ENCODE peak calls at places on chromosome 13, in six cellular contexts. One of them, this sample, is unnamed. For H3K4me1, the result is how much of the 10 kb centered on the place peaks cover.

GRCh38 chr13:71677114-71677513 is 189.9 kb downstream of the DACH1 start:
- DNase-seq in colonic mucosa: no peak
- DNase-seq in Peyer's patch: no peak
- DNase-seq in GM12878: no peak
- DNase-seq in CD4-positive, alpha-beta memory T cell: no peak
- DNase-seq in CD8-positive, alpha-beta T cell: no peak
- DNase-seq in this sample: no peak

GRCh38 chr13:48000559-48001126 is 430 bp downstream of the SUCLA2 start:
- DNase-seq in colonic mucosa: peak
- DNase-seq in Peyer's patch: peak
- DNase-seq in GM12878: no peak
- DNase-seq in CD4-positive, alpha-beta memory T cell: peak
- DNase-seq in CD8-positive, alpha-beta T cell: no peak
- DNase-seq in this sample: no peak

GRCh38 chr13:114145256-114145655 is 12.8 kb upstream of the RASA3 start:
- DNase-seq in colonic mucosa: no peak
- DNase-seq in Peyer's patch: peak
- DNase-seq in GM12878: no peak
- DNase-seq in CD4-positive, alpha-beta memory T cell: no peak
- DNase-seq in CD8-positive, alpha-beta T cell: no peak
- DNase-seq in this sample: no peak

GRCh38 chr13:102774210-102774560 is 599 bp upstream of the TEX30 start:
- DNase-seq in colonic mucosa: no peak
- DNase-seq in Peyer's patch: no peak
- DNase-seq in GM12878: no peak
- DNase-seq in CD4-positive, alpha-beta memory T cell: no peak
- DNase-seq in CD8-positive, alpha-beta T cell: no peak
- DNase-seq in this sample: no peak

GRCh38 chr13:96252903-96253302 is 163.0 kb downstream of the HS6ST3 start:
- DNase-seq in colonic mucosa: no peak
- DNase-seq in Peyer's patch: no peak
- DNase-seq in GM12878: no peak
- DNase-seq in CD4-positive, alpha-beta memory T cell: no peak
- DNase-seq in CD8-positive, alpha-beta T cell: no peak
- DNase-seq in this sample: no peak

GRCh38 chr13:30154931-30155330 is 152.4 kb downstream of the KATNAL1 start:
- DNase-seq in colonic mucosa: no peak
- DNase-seq in Peyer's patch: no peak
- DNase-seq in GM12878: no peak
- DNase-seq in CD4-positive, alpha-beta memory T cell: no peak
- DNase-seq in CD8-positive, alpha-beta T cell: no peak
- DNase-seq in this sample: no peak

GRCh38 chr13:105937451-105937850 is 598.0 kb downstream of the EFNB2 start:
- DNase-seq in colonic mucosa: no peak
- DNase-seq in Peyer's patch: no peak
- DNase-seq in GM12878: no peak
- DNase-seq in CD4-positive, alpha-beta memory T cell: no peak
- DNase-seq in CD8-positive, alpha-beta T cell: no peak
- DNase-seq in this sample: no peak

GRCh38 chr13:81874681-81875661 is 1534.0 kb upstream of the SPRY2 start:
- DNase-seq in colonic mucosa: no peak
- DNase-seq in Peyer's patch: no peak
- DNase-seq in GM12878: no peak
- DNase-seq in CD4-positive, alpha-beta memory T cell: no peak
- DNase-seq in CD8-positive, alpha-beta T cell: no peak
- DNase-seq in this sample: peak

GRCh38 chr13:24107955-24108614 is 52.4 kb upstream of the SPATA13 start:
- DNase-seq in colonic mucosa: no peak
- DNase-seq in Peyer's patch: no peak
- DNase-seq in GM12878: no peak
- DNase-seq in CD4-positive, alpha-beta memory T cell: no peak
- DNase-seq in CD8-positive, alpha-beta T cell: no peak
- DNase-seq in this sample: no peak

GRCh38 chr13:114145722-114146121 is 13.3 kb upstream of the RASA3 start:
- DNase-seq in colonic mucosa: no peak
- DNase-seq in Peyer's patch: no peak
- DNase-seq in GM12878: no peak
- DNase-seq in CD4-positive, alpha-beta memory T cell: no peak
- DNase-seq in CD8-positive, alpha-beta T cell: no peak
- DNase-seq in this sample: no peak

GRCh38 chr13:113178896-113179167 is 20.4 kb downstream of the PROZ start:
- DNase-seq in colonic mucosa: no peak
- DNase-seq in Peyer's patch: no peak
- DNase-seq in GM12878: no peak
- DNase-seq in CD4-positive, alpha-beta memory T cell: no peak
- DNase-seq in CD8-positive, alpha-beta T cell: no peak
- DNase-seq in this sample: no peak

DNA sequence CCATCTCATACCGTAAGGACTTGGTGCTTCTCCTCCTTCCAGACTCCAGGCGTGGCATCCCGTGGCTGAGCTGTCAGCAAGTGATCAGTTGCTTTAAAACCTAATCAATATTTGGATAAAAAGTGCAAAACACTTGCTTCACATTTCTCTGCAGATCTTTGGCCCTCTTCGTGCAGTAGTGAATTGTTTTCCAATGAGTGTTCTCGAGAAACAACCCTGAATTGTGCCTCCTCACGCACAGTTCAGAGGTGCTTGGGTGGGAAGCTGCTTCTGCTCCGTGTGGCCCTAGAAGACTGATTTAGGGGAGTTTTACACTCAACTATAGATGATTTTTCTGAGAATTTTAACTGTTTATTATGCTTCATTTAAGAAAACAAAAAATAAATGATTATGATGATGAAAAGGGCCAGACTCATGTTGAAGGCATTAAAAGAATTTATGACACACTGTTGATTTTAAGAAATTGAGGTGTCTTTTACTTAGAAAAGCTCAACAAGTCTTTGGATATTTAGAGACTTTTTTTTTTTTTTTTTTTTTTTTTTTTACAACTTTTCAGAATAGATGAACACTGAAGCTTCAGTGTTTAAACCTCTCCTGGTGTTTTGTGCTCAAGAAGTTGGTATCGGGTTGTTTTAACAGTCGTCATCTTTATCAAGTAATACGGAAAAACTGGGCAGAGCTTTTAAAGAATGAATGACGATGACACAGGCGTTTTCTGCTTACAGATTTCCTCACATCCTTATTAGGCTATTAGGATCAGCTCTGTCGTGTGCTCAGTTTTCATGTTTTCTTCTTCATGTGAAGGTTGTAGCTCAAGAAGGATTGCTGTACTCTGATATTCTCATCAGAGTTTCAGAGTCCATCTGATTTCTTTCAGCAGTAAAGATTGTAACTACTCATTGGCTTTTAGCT is 39.5 kb upstream of the TEX29 start:
- DNase-seq in colonic mucosa: no peak
- DNase-seq in Peyer's patch: no peak
- DNase-seq in GM12878: no peak
- DNase-seq in CD4-positive, alpha-beta memory T cell: no peak
- DNase-seq in CD8-positive, alpha-beta T cell: no peak
- DNase-seq in this sample: peak
- H3K27ac ChIP-seq in colonic mucosa: no peak
- H3K27ac ChIP-seq in Peyer's patch: no peak
- H3K27ac ChIP-seq in GM12878: no peak
- H3K27ac ChIP-seq in CD4-positive, alpha-beta memory T cell: no peak
- H3K27ac ChIP-seq in CD8-positive, alpha-beta T cell: no peak
- H3K27ac ChIP-seq in this sample: peak

GRCh38 chr13:98474292-98474691 is 102.6 kb downstream of the STK24 start:
- DNase-seq in colonic mucosa: no peak
- DNase-seq in Peyer's patch: no peak
- DNase-seq in GM12878: no peak
- DNase-seq in CD4-positive, alpha-beta memory T cell: no peak
- DNase-seq in CD8-positive, alpha-beta T cell: no peak
- DNase-seq in this sample: no peak
- H3K4me1 ChIP-seq in colonic mucosa: under half
- H3K4me1 ChIP-seq in Peyer's patch: under half
- H3K4me1 ChIP-seq in GM12878: under half
- H3K4me1 ChIP-seq in CD4-positive, alpha-beta memory T cell: under half
- H3K4me1 ChIP-seq in CD8-positive, alpha-beta T cell: under half
- H3K4me1 ChIP-seq in this sample: under half

DNA sequence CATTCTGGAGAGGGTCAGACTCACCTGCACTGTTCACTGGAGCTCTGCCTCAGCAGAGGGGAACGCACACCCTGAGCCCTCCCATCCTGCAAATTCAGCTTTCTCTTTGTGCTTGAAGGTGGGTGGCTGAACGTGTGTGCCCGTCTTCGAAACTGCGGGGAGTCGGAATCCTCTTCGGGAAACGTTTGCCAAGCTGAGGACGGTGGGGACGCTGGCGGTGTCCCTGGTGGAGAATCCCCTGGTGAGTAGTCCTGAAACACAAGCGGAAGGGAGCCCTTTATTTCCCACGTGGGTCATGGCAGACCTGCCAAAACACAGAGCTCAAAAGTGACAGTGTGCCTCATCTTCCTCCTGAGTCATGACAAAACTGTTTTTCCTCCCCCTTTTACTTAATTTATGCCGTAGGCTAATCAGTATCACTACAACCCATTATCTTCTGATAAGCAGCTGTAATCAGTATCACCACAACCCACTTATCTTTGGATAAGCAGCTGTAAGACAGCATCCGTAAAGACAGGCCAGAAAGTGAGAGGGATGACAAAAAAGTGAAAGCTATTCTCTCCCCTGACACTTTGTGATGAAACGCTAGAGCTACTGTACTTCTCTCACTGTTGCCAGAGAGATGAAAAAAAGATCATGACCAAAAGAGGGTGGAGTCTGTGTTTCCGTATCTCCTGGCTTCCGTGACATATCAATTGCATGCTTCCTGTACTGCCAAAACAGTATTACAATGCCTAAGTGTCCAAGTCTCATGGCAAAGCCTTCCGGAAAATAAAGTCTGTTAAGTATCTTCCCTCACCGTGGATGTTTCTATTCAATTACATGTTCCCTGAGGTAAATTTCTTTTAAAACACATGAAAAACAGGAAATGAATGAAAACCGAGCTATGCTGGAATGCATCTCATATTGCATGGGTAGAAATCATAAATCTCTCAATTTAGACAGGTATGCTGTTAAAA is 155.5 kb downstream of the TBC1D4 start:
- DNase-seq in colonic mucosa: no peak
- DNase-seq in Peyer's patch: no peak
- DNase-seq in GM12878: no peak
- DNase-seq in CD4-positive, alpha-beta memory T cell: peak
- DNase-seq in CD8-positive, alpha-beta T cell: peak
- DNase-seq in this sample: peak
- H3K27ac ChIP-seq in colonic mucosa: no peak
- H3K27ac ChIP-seq in Peyer's patch: peak
- H3K27ac ChIP-seq in GM12878: peak
- H3K27ac ChIP-seq in CD4-positive, alpha-beta memory T cell: peak
- H3K27ac ChIP-seq in CD8-positive, alpha-beta T cell: peak
- H3K27ac ChIP-seq in this sample: no peak

GRCh38 chr13:97256343-97256783 is 34.2 kb downstream of the MBNL2 start:
- DNase-seq in colonic mucosa: no peak
- DNase-seq in Peyer's patch: no peak
- DNase-seq in GM12878: no peak
- DNase-seq in CD4-positive, alpha-beta memory T cell: no peak
- DNase-seq in CD8-positive, alpha-beta T cell: no peak
- DNase-seq in this sample: peak
- H3K4me1 ChIP-seq in colonic mucosa: under half
- H3K4me1 ChIP-seq in Peyer's patch: under half
- H3K4me1 ChIP-seq in GM12878: under half
- H3K4me1 ChIP-seq in CD4-positive, alpha-beta memory T cell: half or more
- H3K4me1 ChIP-seq in CD8-positive, alpha-beta T cell: under half
- H3K4me1 ChIP-seq in this sample: under half

GRCh38 chr13:31427151-31427867 is 227.5 kb downstream of the B3GLCT start:
- DNase-seq in colonic mucosa: no peak
- DNase-seq in Peyer's patch: no peak
- DNase-seq in GM12878: no peak
- DNase-seq in CD4-positive, alpha-beta memory T cell: no peak
- DNase-seq in CD8-positive, alpha-beta T cell: no peak
- DNase-seq in this sample: no peak
- H3K27ac ChIP-seq in colonic mucosa: no peak
- H3K27ac ChIP-seq in Peyer's patch: no peak
- H3K27ac ChIP-seq in GM12878: no peak
- H3K27ac ChIP-seq in CD4-positive, alpha-beta memory T cell: no peak
- H3K27ac ChIP-seq in CD8-positive, alpha-beta T cell: no peak
- H3K27ac ChIP-seq in this sample: no peak

DNA sequence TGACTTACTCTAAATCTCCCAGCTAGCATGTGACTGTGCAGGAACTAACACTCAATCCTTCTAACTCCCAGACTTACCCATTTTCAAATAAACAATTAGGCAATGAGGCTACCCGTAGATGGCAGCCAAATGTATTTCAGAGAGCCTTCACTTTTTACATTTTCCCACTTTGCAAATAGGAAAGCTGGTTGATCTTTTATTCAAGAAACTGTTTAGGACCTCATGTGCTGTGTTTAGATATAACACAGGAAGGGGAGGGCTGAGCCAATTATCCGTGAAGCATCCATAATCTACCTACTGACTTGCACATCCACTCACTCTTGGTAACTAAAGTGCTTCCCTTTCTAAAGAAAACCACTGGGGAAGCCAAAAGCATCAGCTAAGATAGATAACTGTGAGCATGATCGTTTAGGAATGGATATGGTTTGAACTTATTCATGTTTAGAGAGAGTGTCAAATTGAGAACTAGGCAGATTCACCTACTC is 33.4 kb downstream of the MBNL2 start:
- DNase-seq in colonic mucosa: no peak
- DNase-seq in Peyer's patch: no peak
- DNase-seq in GM12878: no peak
- DNase-seq in CD4-positive, alpha-beta memory T cell: no peak
- DNase-seq in CD8-positive, alpha-beta T cell: no peak
- DNase-seq in this sample: no peak
- H3K4me1 ChIP-seq in colonic mucosa: under half
- H3K4me1 ChIP-seq in Peyer's patch: under half
- H3K4me1 ChIP-seq in GM12878: under half
- H3K4me1 ChIP-seq in CD4-positive, alpha-beta memory T cell: half or more
- H3K4me1 ChIP-seq in CD8-positive, alpha-beta T cell: under half
- H3K4me1 ChIP-seq in this sample: under half

DNA sequence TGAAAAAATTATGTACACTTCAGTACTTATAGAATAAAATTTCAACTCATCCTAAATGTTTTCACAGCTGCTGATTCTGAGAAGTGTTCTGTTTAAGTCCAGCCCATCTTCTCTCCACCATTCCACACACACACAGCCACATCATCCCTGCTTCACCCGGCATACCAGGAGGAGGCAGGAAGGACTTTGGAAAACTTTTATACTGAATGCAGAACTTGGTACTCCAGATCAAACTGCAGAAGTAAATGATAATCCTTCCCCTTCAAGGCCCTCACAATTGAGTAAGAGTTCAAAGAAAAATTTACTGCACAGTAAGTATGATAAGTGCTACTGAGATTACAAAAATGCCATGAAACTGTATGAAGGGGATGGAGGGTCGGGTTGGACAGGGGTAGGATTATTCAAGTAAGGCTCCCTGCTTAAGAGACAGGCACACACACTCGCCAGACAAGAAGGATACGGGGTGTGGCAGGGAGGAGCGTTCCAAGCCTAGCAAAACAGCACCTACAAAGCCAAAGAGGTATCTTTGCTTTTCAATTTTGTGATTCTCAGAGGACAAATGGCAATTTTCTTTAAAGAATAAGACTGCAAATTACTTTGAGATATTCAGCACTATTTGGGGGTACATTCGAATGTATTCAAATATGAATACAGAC is 2.6 kb downstream of the USP12 start:
- DNase-seq in colonic mucosa: peak
- DNase-seq in Peyer's patch: no peak
- DNase-seq in GM12878: no peak
- DNase-seq in CD4-positive, alpha-beta memory T cell: no peak
- DNase-seq in CD8-positive, alpha-beta T cell: no peak
- DNase-seq in this sample: no peak
- H3K27ac ChIP-seq in colonic mucosa: peak
- H3K27ac ChIP-seq in Peyer's patch: no peak
- H3K27ac ChIP-seq in GM12878: peak
- H3K27ac ChIP-seq in CD4-positive, alpha-beta memory T cell: no peak
- H3K27ac ChIP-seq in CD8-positive, alpha-beta T cell: no peak
- H3K27ac ChIP-seq in this sample: peak